ENCODE peak calls at places on chromosomes 12 and 14, in eight cellular contexts. M is CD8-positive, alpha-beta T cell; P is fibroblast of pulmonary artery; E is BE2C; S is A549; K is lower leg skin; G is endodermal cell; W is IMR-90. I is an unnamed sample.

GRCh38 chr12:89051065-89051677 is 301.1 kb downstream of the DUSP6 start:
- DNase-seq in E (peak; percentile 19), G (peak; percentile 62), W (peak; percentile 78), K (no peak), S (peak; percentile 51), P (peak; percentile 89), M (no peak), I (peak; percentile 89)

GRCh38 chr12:42143401-42144173 is 1.1 kb downstream of the GXYLT1 start:
- DNase-seq in K (no peak), E (no peak), S (no peak), P (peak; percentile 43), W (peak; percentile 28), M (no peak), G (peak; percentile 48), I (peak; percentile 54)

GRCh38 chr14:72550513-72550912 is 343.4 kb downstream of the DPF3 start:
- DNase-seq in W (no peak), G (no peak), S (no peak), E (no peak), P (no peak), M (no peak), K (no peak), I (no peak)

GRCh38 chr12:89695100-89695499 is 13.5 kb downstream of the ATP2B1 start:
- DNase-seq in S (no peak), G (no peak), E (no peak), W (peak; percentile 77), K (no peak), P (peak; percentile 43), M (no peak), I (peak; percentile 70)

GRCh38 chr12:38282886-38283285 is 33.7 kb upstream of the ALG10B start:
- DNase-seq in W (no peak), M (no peak), P (no peak), K (no peak), S (no peak), G (no peak), E (no peak), I (no peak)

GRCh38 chr14:51998348-51998747 is 9.0 kb downstream of the RTRAF start:
- DNase-seq in E (no peak), S (no peak), M (no peak), W (no peak), G (no peak), P (no peak), K (no peak), I (no peak)

GRCh38 chr14:78767436-78767835 is 597.3 kb downstream of the NRXN3 start:
- DNase-seq in S (no peak), G (no peak), W (no peak), P (no peak), K (no peak), E (no peak), M (no peak), I (peak; percentile 6)

GRCh38 chr14:95472819-95473251 is 43.6 kb downstream of the SYNE3 start:
- DNase-seq in W (no peak), S (no peak), K (no peak), E (peak; percentile 38), P (no peak), M (no peak), G (no peak), I (no peak)

GRCh38 chr14:65290830-65291229 is 121.7 kb upstream of the FUT8 start:
- DNase-seq in G (no peak), W (peak; percentile 85), P (peak; percentile 93), S (no peak), K (no peak), M (no peak), E (no peak), I (peak; percentile 84)

GRCh38 chr14:38254565-38255407 is 1.1 kb downstream of the CLEC14A start:
- DNase-seq in M (no peak), W (no peak), P (peak; percentile 34), K (peak; percentile 83), S (no peak), E (no peak), G (no peak), I (no peak)

GRCh38 chr12:40622246-40622838 is 69.9 kb upstream of the CNTN1 start:
- DNase-seq in G (peak; percentile 90), W (peak; percentile 43), E (peak; percentile 61), K (peak; percentile 90), S (peak; percentile 35), P (peak; percentile 56), M (no peak), I (peak; percentile 77)

GRCh38 chr12:52494518-52494917 is 1.5 kb upstream of the KRT6A start:
- DNase-seq in G (no peak), S (no peak), E (no peak), K (peak; percentile 89), P (peak; percentile 88), M (no peak), W (no peak), I (peak; percentile 78)

GRCh38 chr14:50520947-50521815 is 11.2 kb downstream of the MAP4K5 start:
- DNase-seq in S (peak; percentile 59), P (peak; percentile 62), E (no peak), W (peak; percentile 95), G (no peak), K (no peak), M (no peak), I (peak; percentile 88)

DNA sequence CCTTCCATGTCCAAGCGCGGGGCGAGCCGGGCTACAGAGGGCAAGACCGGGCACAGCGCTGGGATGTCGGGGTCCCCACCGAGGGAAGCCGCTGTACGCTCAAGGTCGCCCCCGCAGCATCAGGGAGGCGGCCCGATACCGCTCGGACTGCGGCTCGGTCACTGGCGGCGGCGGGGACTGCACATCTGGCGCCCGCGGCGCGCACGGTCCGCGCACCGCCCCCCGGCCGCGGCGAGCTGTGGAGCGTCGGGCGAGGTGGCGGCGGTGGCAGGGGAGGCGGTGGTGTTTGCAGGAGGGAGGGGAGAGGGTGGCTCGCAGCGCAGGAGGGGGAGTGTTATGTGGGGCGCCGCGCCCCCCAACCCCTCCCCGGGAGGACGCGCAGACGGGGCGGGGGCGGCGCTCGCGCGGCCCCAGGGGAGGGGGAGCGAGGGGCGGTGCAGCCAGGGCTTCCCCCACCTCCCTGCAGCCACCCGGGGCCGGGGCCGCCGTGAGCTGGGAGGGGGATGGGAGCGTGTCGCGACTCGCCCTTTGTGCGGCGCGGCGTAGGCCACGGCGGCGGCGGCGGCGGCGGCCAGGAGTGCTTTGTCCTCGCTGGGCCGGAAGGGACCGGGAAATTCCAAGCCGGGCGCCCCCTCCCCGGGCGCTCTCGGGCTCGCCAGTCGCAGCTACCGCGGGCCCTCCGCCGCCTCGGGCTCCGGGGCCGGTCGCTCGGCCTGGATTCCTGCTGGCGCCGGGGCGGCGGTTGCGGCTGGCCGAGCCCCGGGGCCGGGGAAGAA is at the start of gene NUAK1:
- DNase-seq in P (peak; percentile 74), E (peak; percentile 56), M (no peak), G (peak; percentile 94), W (peak; percentile 45), S (peak; percentile 66), K (peak; percentile 92), I (peak; percentile 55)
- TF ChIP-seq CTCF in P (no peak), E (no peak), M (no peak), G (peak; percentile 23), W (no peak), S (no peak), K (no peak), I (no peak)

DNA sequence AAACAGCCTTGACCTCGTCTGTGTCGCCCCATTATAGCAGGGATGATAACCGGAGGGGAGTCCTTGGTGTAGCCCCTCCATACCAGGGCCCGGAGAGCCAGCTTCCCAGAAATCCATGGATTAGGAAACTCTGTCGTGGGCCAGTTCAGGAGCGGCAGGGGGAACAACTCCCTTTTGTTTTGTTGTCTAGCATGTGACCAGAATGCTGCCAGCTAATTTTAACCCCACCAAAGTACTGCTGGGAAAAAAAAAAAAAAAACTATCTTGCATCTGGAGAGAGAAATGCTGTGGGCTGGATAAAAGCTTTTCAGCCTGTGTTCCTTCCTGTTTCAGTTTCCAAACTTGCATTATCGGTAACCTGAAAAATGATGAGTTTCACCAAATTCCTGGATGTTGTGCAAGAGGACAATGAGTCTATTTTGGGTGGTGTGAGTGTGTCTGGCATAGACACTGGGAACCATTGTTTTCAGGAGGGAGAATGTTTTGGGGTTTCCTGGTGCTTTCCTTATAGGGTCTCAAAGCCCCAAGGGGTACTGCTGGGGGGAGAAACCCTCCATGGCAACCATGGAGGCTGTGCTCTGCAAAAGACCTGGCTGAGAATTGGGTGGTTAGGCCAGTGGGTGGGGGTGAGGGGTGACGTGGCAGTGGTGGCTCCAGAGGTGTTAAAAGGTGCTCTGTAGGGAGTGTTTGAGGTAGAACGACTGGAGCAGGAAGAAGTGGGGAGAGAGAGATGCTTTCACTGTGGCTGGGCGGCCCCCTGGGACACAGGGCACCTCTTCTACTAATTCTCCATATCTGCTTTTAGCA is 14.9 kb upstream of the IRF2BPL start:
- DNase-seq in P (peak; percentile 97), S (no peak), K (no peak), W (peak; percentile 91), E (no peak), G (peak; percentile 84), M (no peak), I (peak; percentile 91)
- H3K4me3 ChIP-seq in P (peak overlapping the region; percentile 4), S (no peak overlapping the region), K (no peak overlapping the region), W (no peak overlapping the region), E (no peak overlapping the region), G (no peak overlapping the region), M (no peak overlapping the region), I (no peak overlapping the region)

GRCh38 chr14:85416771-85417170 is 113.2 kb upstream of the FLRT2 start:
- DNase-seq in M (no peak), E (no peak), P (peak; percentile 83), W (peak; percentile 77), G (no peak), K (no peak), S (peak; percentile 15), I (peak; percentile 87)

GRCh38 chr14:85414142-85414541 is 115.8 kb upstream of the FLRT2 start:
- DNase-seq in P (peak; percentile 35), G (no peak), E (no peak), K (no peak), W (no peak), M (no peak), S (no peak), I (peak; percentile 62)

GRCh38 chr14:85412756-85413155 is 117.2 kb upstream of the FLRT2 start:
- DNase-seq in E (no peak), P (no peak), K (no peak), G (no peak), S (no peak), M (no peak), W (no peak), I (no peak)

GRCh38 chr14:85417396-85417795 is 112.5 kb upstream of the FLRT2 start:
- DNase-seq in S (no peak), K (no peak), G (no peak), W (no peak), P (no peak), E (no peak), M (no peak), I (no peak)

DNA sequence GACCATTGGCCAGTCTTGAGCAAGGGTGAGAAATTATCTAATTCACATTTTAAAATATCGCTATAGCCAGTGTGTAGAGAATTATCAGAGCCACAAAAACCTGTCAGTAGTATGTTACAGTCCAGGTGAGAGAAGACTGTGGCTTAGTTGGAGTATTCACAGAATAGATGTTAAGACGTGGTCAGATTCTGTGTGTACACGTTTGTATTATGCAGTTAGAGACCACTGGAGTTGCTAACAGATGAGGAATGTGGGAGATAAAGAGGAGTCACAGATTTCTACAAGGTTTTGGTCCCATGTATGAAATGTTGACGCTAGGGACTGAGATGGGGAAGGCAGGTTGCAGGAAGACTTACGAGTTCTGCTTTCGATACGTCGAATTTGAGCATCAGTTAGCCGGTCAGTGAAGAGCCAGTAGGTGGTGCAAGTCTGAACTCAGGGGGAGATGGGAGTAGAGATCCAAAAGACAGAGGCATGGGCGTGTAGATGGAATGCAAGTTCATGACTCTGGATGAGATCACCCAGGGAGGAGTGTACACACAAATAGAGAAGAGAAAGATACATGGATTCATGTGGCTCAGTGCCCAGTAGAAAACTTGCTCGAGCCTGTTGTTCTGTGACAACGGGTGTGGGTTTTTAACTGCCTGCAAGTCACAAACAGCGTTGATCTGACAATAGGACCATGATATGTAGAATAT is 114.8 kb upstream of the FLRT2 start:
- DNase-seq in G (peak; percentile 67), P (peak; percentile 98), K (peak; percentile 83), S (peak; percentile 85), W (peak; percentile 93), E (no peak), M (no peak), I (peak; percentile 99)
- TF ChIP-seq CTCF in G (peak; percentile 70), P (peak; percentile 74), K (no peak), S (peak; percentile 66), W (peak; percentile 34), E (no peak), M (no peak), I (peak; percentile 78)

GRCh38 chr12:622420-622819 is 40.8 kb downstream of the NINJ2 start:
- DNase-seq in K (no peak), G (no peak), M (no peak), S (no peak), E (no peak), P (peak; percentile 58), W (no peak), I (no peak)
- H3K4me3 ChIP-seq in K (no peak overlapping the region), G (no peak overlapping the region), M (no peak overlapping the region), S (no peak overlapping the region), E (no peak overlapping the region), P (no peak overlapping the region), W (no peak overlapping the region), I (no peak overlapping the region)

I was measured in choroid plexus epithelial cell.